ENCODE peak calls at places on chromosomes 3 and 15, in eight cellular contexts. H is astrocyte of the spinal cord, J is fibroblast of mammary gland, N is AG09309, O is PC-9, W is colonic mucosa, R is B cell, T is cardiac fibroblast. B is an unnamed sample.

GRCh38 chr3:171260899-171261298 is 199.3 kb downstream of the TNIK start:
- DNase-seq in H (no peak), W (no peak), O (peak; percentile 54), N (no peak), J (no peak), T (no peak), R (no peak), B (no peak)

GRCh38 chr3:54853573-54854404 is 74.1 kb downstream of the LRTM1 start:
- DNase-seq in R (peak; percentile 18), O (no peak), N (no peak), T (peak; percentile 68), W (peak; percentile 70), J (peak; percentile 60), H (peak; percentile 83), B (peak; percentile 16)

GRCh38 chr15:61916104-61916503 is 144.1 kb downstream of the VPS13C start:
- DNase-seq in W (no peak), O (no peak), J (peak; percentile 43), N (no peak), R (no peak), T (peak; percentile 16), H (peak; percentile 69), B (no peak)

GRCh38 chr15:60017538-60018199 is 13.6 kb downstream of the FOXB1 start:
- DNase-seq in R (no peak), H (no peak), O (peak; percentile 90), T (peak; percentile 53), N (no peak), J (peak; percentile 45), W (no peak), B (no peak)

GRCh38 chr3:77602722-77603121 is 562.8 kb downstream of the ROBO2 start:
- DNase-seq in T (no peak), J (no peak), N (no peak), O (no peak), R (no peak), H (no peak), W (no peak), B (no peak)

GRCh38 chr15:87716422-87716821 is 540.1 kb downstream of the NTRK3 start:
- DNase-seq in N (no peak), W (no peak), J (no peak), R (no peak), T (no peak), O (no peak), H (no peak), B (no peak)

GRCh38 chr15:42734076-42734672 is 2.8 kb downstream of the CDAN1 start:
- DNase-seq in O (no peak), J (no peak), H (no peak), W (no peak), T (no peak), R (no peak), N (no peak), B (no peak)

GRCh38 chr15:61759639-61760038 is 300.6 kb downstream of the VPS13C start:
- DNase-seq in N (no peak), T (no peak), H (no peak), R (no peak), O (no peak), W (no peak), J (no peak), B (no peak)

GRCh38 chr3:182740710-182741109 is 52.6 kb upstream of the ATP11B start:
- DNase-seq in H (no peak), N (no peak), T (no peak), O (peak; percentile 96), W (peak; percentile 69), J (peak; percentile 2), R (no peak), B (no peak)

GRCh38 chr15:57403946-57404345 is 27.6 kb downstream of the CGNL1 start:
- DNase-seq in W (no peak), N (no peak), R (no peak), J (no peak), H (no peak), T (no peak), O (no peak), B (no peak)

GRCh38 chr3:123337226-123337625 is 111.7 kb downstream of the ADCY5 start:
- DNase-seq in W (no peak), R (no peak), T (no peak), J (no peak), H (no peak), N (no peak), O (no peak), B (no peak)

GRCh38 chr3:69855436-69856162 is 116.3 kb downstream of the MITF start:
- DNase-seq in N (no peak), W (no peak), R (no peak), H (peak; percentile 44), O (no peak), J (peak; percentile 63), T (peak; percentile 57), B (no peak)

GRCh38 chr3:70000563-70001081 is 1.1 kb downstream of the SAMMSON start:
- DNase-seq in O (no peak), W (no peak), J (no peak), H (no peak), N (no peak), R (no peak), T (peak; percentile 32), B (no peak)

GRCh38 chr3:40333416-40333815 is 23.9 kb downstream of the EIF1B start:
- DNase-seq in N (no peak), J (no peak), T (no peak), W (no peak), R (no peak), H (no peak), O (no peak), B (no peak)

GRCh38 chr15:69035205-69035917 is 20.9 kb downstream of the NOX5 start:
- DNase-seq in T (peak; percentile 15), H (no peak), O (no peak), J (no peak), R (no peak), N (no peak), W (peak; percentile 45), B (no peak)

GRCh38 chr3:85495602-85496001 is 536.8 kb downstream of the CADM2 start:
- DNase-seq in N (no peak), O (no peak), H (no peak), R (no peak), T (no peak), W (no peak), J (no peak), B (no peak)

GRCh38 chr3:196712514-196713413 is 587 bp downstream of the PIGX start:
- DNase-seq in J (peak; percentile 56), T (peak; percentile 67), N (no peak), W (peak; percentile 70), H (peak; percentile 58), O (no peak), R (peak; percentile 89), B (no peak)

GRCh38 chr3:141656771-141657170 is 81.3 kb upstream of the RNF7 start:
- DNase-seq in J (peak; percentile 84), N (peak; percentile 86), T (peak; percentile 67), H (peak; percentile 41), R (no peak), O (peak; percentile 59), W (no peak), B (no peak)

GRCh38 chr15:69395991-69396390 is 18.2 kb upstream of the KIF23 start:
- DNase-seq in O (no peak), R (no peak), W (no peak), J (no peak), T (no peak), H (no peak), N (no peak), B (no peak)

GRCh38 chr15:61871926-61872522 is 188.2 kb downstream of the VPS13C start:
- DNase-seq in T (peak; percentile 58), R (peak; percentile 13), J (peak; percentile 49), N (peak; percentile 2), O (no peak), W (no peak), H (peak; percentile 40), B (no peak)

GRCh38 chr15:72118400-72118978 is at the start of gene SENP8:
- DNase-seq in R (no peak), N (no peak), J (no peak), O (no peak), W (no peak), H (no peak), T (no peak), B (no peak)

GRCh38 chr15:75843618-75844610 is 667 bp downstream of the UBE2Q2 start:
- DNase-seq in T (peak; percentile 55), W (peak; percentile 77), N (no peak), J (peak; percentile 37), R (peak; percentile 66), H (peak; percentile 67), O (no peak), B (peak; percentile 17)

GRCh38 chr3:169215953-169216352 is 447.6 kb downstream of the MECOM start:
- DNase-seq in T (peak; percentile 37), N (no peak), J (peak; percentile 3), R (no peak), H (no peak), O (no peak), W (no peak), B (no peak)

GRCh38 chr15:67067161-67067853 is 1.9 kb downstream of the SMAD3 start:
- DNase-seq in J (peak; percentile 67), H (peak; percentile 61), O (no peak), N (no peak), T (peak; percentile 45), W (no peak), R (no peak), B (no peak)

GRCh38 chr3:71476950-71477349 is 106.6 kb downstream of the FOXP1 start:
- DNase-seq in T (no peak), N (no peak), J (no peak), R (no peak), O (no peak), H (no peak), W (no peak), B (no peak)
- TF ChIP-seq CTCF in T (no peak), N (no peak), J (no peak), R (no peak), O (no peak), H (no peak), W (no peak), B (no peak)

DNA sequence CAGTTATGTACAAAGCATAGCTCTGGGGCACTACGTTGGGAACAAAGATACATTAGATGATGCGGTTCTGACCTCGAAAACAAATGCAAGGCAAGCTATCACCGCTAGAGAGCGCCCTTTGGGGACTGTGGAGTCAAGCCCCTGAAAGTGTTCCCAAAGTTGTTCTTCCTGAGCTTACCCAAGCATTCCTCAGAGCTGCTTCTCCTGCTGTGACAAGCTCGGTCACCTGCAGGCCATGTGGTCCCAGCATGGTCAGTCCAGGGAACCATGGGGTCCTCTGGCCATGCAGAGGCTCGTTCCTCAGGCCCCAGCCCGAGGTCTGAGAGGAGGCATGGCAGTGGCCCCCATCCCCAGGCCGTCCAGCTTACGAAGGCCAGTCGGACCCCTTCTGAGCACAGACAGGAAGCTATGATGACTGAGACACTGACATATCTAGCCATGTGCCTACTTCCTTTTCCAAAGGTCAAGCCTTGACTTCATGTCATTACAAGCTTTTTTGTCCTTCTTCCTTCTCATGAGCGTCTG is 79.5 kb downstream of the ATP10A start:
- DNase-seq in H (peak; percentile 15), O (no peak), J (peak; percentile 62), R (no peak), N (no peak), W (no peak), T (peak; percentile 58), B (no peak)
- TF ChIP-seq CTCF in H (peak; percentile 46), O (peak; percentile 28), J (peak; percentile 64), R (no peak), N (peak; percentile 55), W (no peak), T (peak; percentile 31), B (peak; percentile 50)

GRCh38 chr3:19543212-19543841 is 390.7 kb downstream of the EFHB start:
- DNase-seq in T (peak; percentile 0), R (peak; percentile 47), N (no peak), H (no peak), O (no peak), W (no peak), J (no peak), B (no peak)
- TF ChIP-seq CTCF in T (no peak), R (peak; percentile 81), N (no peak), H (peak; percentile 18), O (peak; percentile 59), W (peak; percentile 28), J (no peak), B (no peak)

GRCh38 chr3:9250236-9250635 is 790 bp upstream of the SRGAP3 start:
- DNase-seq in O (no peak), R (no peak), T (no peak), N (no peak), W (no peak), J (no peak), H (no peak), B (no peak)
- TF ChIP-seq CTCF in O (no peak), R (no peak), T (no peak), N (peak; percentile 21), W (no peak), J (peak; percentile 16), H (peak; percentile 10), B (no peak)

B was measured in natural killer cell.